ENCODE peak calls at places on chromosomes 5 and 9, in seven cellular contexts. U is heart right ventricle, Q is adipocyte, W is GM23248, A is ovary, J is PC-9, N is left ventricle myocardium inferior. V is an unnamed sample.

GRCh38 chr5:176364765-176365662 is at the start of gene ARL10:
- DNase-seq in U (peak; percentile 33), Q (peak; percentile 79), W (peak; percentile 68), A (peak; percentile 39), J (no peak), N (peak; percentile 48), V (peak; percentile 8)

GRCh38 chr9:27344776-27345175 is 47.8 kb upstream of the EQTN start:
- DNase-seq in U (no peak), Q (no peak), W (no peak), A (no peak), J (no peak), N (no peak), V (no peak)

GRCh38 chr5:55427157-55427556 is 107.6 kb downstream of the PLPP1 start:
- DNase-seq in U (peak; percentile 77), Q (peak; percentile 57), W (peak; percentile 68), A (no peak), J (no peak), N (no peak), V (peak; percentile 41)

GRCh38 chr5:146745937-146746577 is 132.5 kb downstream of the PPP2R2B start:
- DNase-seq in U (no peak), Q (no peak), W (no peak), A (no peak), J (no peak), N (no peak), V (no peak)

GRCh38 chr5:176162206-176162605 is 76.0 kb upstream of the SIMC1 start:
- DNase-seq in U (no peak), Q (no peak), W (no peak), A (peak; percentile 61), J (no peak), N (peak; percentile 25), V (peak; percentile 69)

GRCh38 chr5:125005287-125005686 is 258.8 kb upstream of the ZNF608 start:
- DNase-seq in U (no peak), Q (no peak), W (no peak), A (no peak), J (no peak), N (no peak), V (no peak)

GRCh38 chr5:27592231-27592630 is 553.8 kb upstream of the CDH9 start:
- DNase-seq in U (no peak), Q (no peak), W (no peak), A (no peak), J (peak; percentile 18), N (no peak), V (peak; percentile 9)

GRCh38 chr9:78714591-78714990 is 417.7 kb downstream of the PSAT1 start:
- DNase-seq in U (no peak), Q (peak; percentile 46), W (peak; percentile 75), A (no peak), J (no peak), N (no peak), V (no peak)

GRCh38 chr5:61805101-61805500 is 473.0 kb downstream of the ZSWIM6 start:
- DNase-seq in U (no peak), Q (peak; percentile 78), W (peak; percentile 69), A (no peak), J (peak; percentile 21), N (no peak), V (peak; percentile 57)

GRCh38 chr5:119344231-119344630 is 11.6 kb upstream of the TNFAIP8 start:
- DNase-seq in U (no peak), Q (no peak), W (no peak), A (no peak), J (no peak), N (no peak), V (no peak)
- H3K27me3 ChIP-seq in U (no peaks in the 10 kb centered on the region), Q (no peaks in the 10 kb centered on the region), W (no peaks in the 10 kb centered on the region), A (no peaks in the 10 kb centered on the region), J (no peaks in the 10 kb centered on the region), N (no peaks in the 10 kb centered on the region), V (no peaks in the 10 kb centered on the region)

GRCh38 chr9:16727452-16728127 is 142.9 kb downstream of the BNC2 start:
- DNase-seq in U (no peak), Q (peak; percentile 32), W (peak; percentile 39), A (no peak), J (no peak), N (no peak), V (no peak)
- H3K4me3 ChIP-seq in U (peak overlapping the region; percentile 48), Q (peak overlapping the region; percentile 94), W (peak overlapping the region; percentile 82), A (peak overlapping the region; percentile 53), J (peak overlapping the region; percentile 77), N (peak overlapping the region; percentile 64), V (peak overlapping the region; percentile 57)

GRCh38 chr5:115829913-115830312 is 11.5 kb downstream of the ATG12 start:
- DNase-seq in U (no peak), Q (no peak), W (no peak), A (no peak), J (no peak), N (no peak), V (no peak)
- H3K36me3 ChIP-seq in U (no peaks in the 10 kb centered on the region), Q (peaks cover 66% of the 10 kb centered on the region), W (peaks cover 61% of the 10 kb centered on the region), A (no peaks in the 10 kb centered on the region), J (peaks cover 28% of the 10 kb centered on the region), N (peaks cover 68% of the 10 kb centered on the region), V (peaks cover 67% of the 10 kb centered on the region)

GRCh38 chr9:133534346-133535284 is at the start of gene ADAMTSL2:
- DNase-seq in U (peak; percentile 77), Q (peak; percentile 53), W (peak; percentile 62), A (peak; percentile 87), J (no peak), N (peak; percentile 84), V (peak; percentile 72)

GRCh38 chr9:133535285-133535877 is 877 bp downstream of the ADAMTSL2 start:
- DNase-seq in U (no peak), Q (no peak), W (no peak), A (no peak), J (no peak), N (no peak), V (no peak)

GRCh38 chr9:133537257-133537656 is 2.8 kb downstream of the ADAMTSL2 start:
- DNase-seq in U (no peak), Q (no peak), W (no peak), A (no peak), J (no peak), N (no peak), V (no peak)

GRCh38 chr9:133536536-133536935 is 2.0 kb downstream of the ADAMTSL2 start:
- DNase-seq in U (no peak), Q (no peak), W (no peak), A (no peak), J (no peak), N (no peak), V (no peak)

DNA sequence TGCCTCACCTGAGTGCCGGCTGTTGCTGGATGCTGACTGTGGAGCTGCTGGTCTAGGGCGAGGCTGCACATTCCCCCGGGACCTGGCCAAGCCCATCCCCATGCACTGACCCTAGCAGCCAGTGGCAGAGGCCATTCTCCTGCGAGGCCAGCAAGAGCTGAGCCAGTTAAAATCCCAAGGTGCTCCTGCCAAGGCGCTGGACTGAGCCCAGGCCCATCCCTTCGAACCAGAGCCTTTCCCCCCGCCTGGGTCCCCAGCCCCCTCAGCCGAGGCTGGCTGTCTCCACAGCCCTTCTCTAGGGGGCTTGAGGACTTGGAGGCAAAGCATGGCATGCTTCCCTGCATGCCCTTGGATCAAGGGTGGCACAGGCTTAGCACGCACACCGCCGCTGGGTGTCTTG is 1.6 kb downstream of the ADAMTSL2 start:
- DNase-seq in U (no peak), Q (no peak), W (no peak), A (no peak), J (no peak), N (no peak), V (no peak)
- H3K27me3 ChIP-seq in U (peaks cover 3% of the 10 kb centered on the region), Q (peaks cover 38% of the 10 kb centered on the region), W (peaks cover 29% of the 10 kb centered on the region), A (no peaks in the 10 kb centered on the region), J (peaks cover 98% of the 10 kb centered on the region), N (peaks cover 17% of the 10 kb centered on the region), V (no peaks in the 10 kb centered on the region)

GRCh38 chr9:85522459-85523092 is 219.2 kb downstream of the AGTPBP1 start:
- DNase-seq in U (peak; percentile 31), Q (peak; percentile 43), W (peak; percentile 61), A (no peak), J (no peak), N (peak; percentile 56), V (peak; percentile 19)
- H3K4me3 ChIP-seq in U (peak overlapping the region; percentile 24), Q (peak overlapping the region; percentile 80), W (peak overlapping the region; percentile 74), A (no peak overlapping the region), J (no peak overlapping the region), N (peak overlapping the region; percentile 60), V (no peak overlapping the region)

DNA sequence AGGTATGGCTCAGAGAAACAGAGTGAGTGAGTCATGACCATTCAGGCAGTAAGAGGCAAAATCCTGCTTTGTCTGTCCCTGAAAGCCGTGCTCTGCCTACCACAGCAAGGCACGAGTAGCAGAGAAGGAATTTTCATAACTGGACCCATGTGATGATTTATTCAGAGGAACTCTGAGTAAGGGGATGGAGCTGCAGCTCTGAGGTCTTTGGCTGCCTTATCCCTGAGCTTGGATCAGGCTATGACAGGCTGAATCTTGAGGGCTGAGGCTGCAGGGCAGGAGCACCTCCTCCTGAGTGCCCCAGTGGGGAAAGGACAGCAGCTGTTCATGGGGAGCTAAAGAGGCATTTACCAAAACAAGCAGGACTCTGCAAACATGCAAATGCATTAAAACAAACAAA is 183.4 kb downstream of the PAPPA start:
- DNase-seq in U (no peak), Q (peak; percentile 70), W (peak; percentile 74), A (no peak), J (no peak), N (no peak), V (peak; percentile 37)
- H3K36me3 ChIP-seq in U (no peaks in the 10 kb centered on the region), Q (peaks cover 50% of the 10 kb centered on the region), W (peaks cover 50% of the 10 kb centered on the region), A (no peaks in the 10 kb centered on the region), J (no peaks in the 10 kb centered on the region), N (no peaks in the 10 kb centered on the region), V (no peaks in the 10 kb centered on the region)

DNA sequence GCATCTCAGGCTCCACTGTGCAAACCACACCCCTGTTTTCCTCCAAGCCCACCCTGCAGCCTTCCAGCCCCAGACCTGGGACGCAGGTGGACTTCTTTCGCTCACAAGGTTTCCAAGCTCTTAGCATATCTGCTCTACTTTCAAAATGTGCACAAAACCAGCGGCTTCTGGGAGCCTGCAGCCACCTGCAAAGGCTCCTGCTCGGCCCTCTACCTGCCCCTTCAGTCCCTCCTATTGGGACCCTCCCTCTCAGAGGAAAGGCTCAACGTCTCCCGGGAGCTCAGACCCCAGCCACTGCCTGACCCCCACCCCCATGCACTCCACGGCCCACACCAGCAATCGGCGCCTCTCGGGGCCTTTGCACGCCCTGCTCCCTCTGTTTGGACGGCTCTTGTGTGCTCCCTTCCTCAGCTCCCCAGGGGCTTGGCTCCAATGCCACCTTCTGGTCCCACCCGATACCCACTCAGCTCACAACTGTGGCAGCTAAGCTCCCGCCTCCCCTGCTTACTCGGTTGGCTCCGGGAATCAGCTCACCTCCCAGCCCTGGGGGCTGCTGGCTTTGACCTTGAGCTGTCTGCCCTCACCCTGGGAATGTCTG is 1.0 kb upstream of the SLC9A3 start:
- DNase-seq in U (no peak), Q (no peak), W (no peak), A (no peak), J (no peak), N (no peak), V (no peak)
- H3K27me3 ChIP-seq in U (peaks cover 95% of the 10 kb centered on the region), Q (peaks cover 66% of the 10 kb centered on the region), W (peaks cover 76% of the 10 kb centered on the region), A (no peaks in the 10 kb centered on the region), J (peaks cover 83% of the 10 kb centered on the region), N (peaks cover 100% of the 10 kb centered on the region), V (peaks cover 61% of the 10 kb centered on the region)

DNA sequence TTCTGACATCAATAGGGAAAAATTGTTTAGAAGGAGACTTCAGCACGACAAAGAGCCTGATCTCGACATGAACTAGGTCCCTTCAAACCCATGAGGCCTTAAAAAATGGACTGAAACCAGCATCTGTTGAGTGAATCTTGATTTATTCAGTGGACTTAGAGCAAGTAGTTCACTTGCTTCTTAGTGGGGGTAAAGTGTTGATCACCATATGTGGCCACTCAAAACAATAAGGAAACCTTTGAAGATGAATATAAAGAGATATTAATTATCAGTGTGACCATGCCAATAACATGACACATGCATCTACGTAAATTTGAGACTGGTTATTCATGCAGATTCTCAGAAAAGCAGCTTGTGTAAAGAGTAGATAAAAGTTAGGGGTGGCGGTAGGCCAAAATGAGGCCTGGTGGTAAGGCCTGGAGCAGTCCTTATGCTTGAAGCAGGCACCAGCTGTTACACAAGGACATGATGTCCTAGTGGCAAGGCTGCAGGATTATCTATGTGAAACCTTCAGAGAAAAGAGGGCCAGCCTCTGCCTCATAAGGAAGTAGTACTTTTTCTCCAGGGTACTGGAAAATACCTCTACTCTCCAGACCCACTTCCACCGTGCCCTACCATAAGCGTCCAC is 61.3 kb downstream of the S1PR3 start:
- DNase-seq in U (no peak), Q (no peak), W (no peak), A (no peak), J (no peak), N (no peak), V (no peak)
- H3K4me3 ChIP-seq in U (no peak overlapping the region), Q (no peak overlapping the region), W (no peak overlapping the region), A (no peak overlapping the region), J (no peak overlapping the region), N (no peak overlapping the region), V (no peak overlapping the region)